ENCODE peak calls at places on chromosome 16, in ten cellular contexts. M is GM23338, U is esophagus squamous epithelium, S is cardiac fibroblast, H is mesendoderm, C is lower leg skin, J is tibial artery, E is lung, P is transverse colon, I is fibroblast of the aortic adventitia. R is an unnamed sample.

GRCh38 chr16:85686912-85687591 is 1.7 kb downstream of the GINS2 start:
- DNase-seq in M (no peak), U (no peak), S (no peak), H (no peak), C (no peak), J (no peak), E (no peak), P (peak; percentile 67), I (no peak), R (peak; percentile 55)

GRCh38 chr16:11684231-11685025 is 16.2 kb downstream of the SNN start:
- DNase-seq in M (no peak), U (no peak), S (no peak), H (no peak), C (no peak), J (no peak), E (no peak), P (no peak), I (no peak), R (no peak)

GRCh38 chr16:9980981-9981380 is 201.2 kb downstream of the GRIN2A start:
- DNase-seq in M (peak; percentile 57), U (no peak), S (no peak), H (no peak), C (no peak), J (no peak), E (no peak), P (no peak), I (no peak), R (no peak)

GRCh38 chr16:54945063-54945462 is 14.4 kb downstream of the IRX5 start:
- DNase-seq in M (no peak), U (no peak), S (no peak), H (no peak), C (no peak), J (no peak), E (no peak), P (no peak), I (no peak), R (no peak)

GRCh38 chr16:15770512-15770911 is 86.3 kb downstream of the MYH11 start:
- DNase-seq in M (no peak), U (no peak), S (peak; percentile 77), H (no peak), C (no peak), J (no peak), E (no peak), P (no peak), I (peak; percentile 93), R (no peak)

GRCh38 chr16:4176794-4177438 is 60.7 kb upstream of the ADCY9 start:
- DNase-seq in M (no peak), U (no peak), S (peak; percentile 78), H (peak; percentile 12), C (no peak), J (no peak), E (no peak), P (peak; percentile 16), I (peak; percentile 49), R (no peak)

GRCh38 chr16:88334517-88335149 is 48.1 kb upstream of the ZNF469 start:
- DNase-seq in M (no peak), U (no peak), S (no peak), H (no peak), C (no peak), J (no peak), E (no peak), P (no peak), I (no peak), R (no peak)

GRCh38 chr16:87648236-87648635 is 45.9 kb downstream of the JPH3 start:
- DNase-seq in M (no peak), U (no peak), S (no peak), H (no peak), C (no peak), J (no peak), E (no peak), P (no peak), I (no peak), R (no peak)

GRCh38 chr16:85396879-85397871 is 215.9 kb upstream of the GSE1 start:
- DNase-seq in M (peak; percentile 54), U (no peak), S (no peak), H (no peak), C (no peak), J (peak; percentile 20), E (no peak), P (no peak), I (no peak), R (no peak)

GRCh38 chr16:83977056-83977815 is 9.2 kb downstream of the NECAB2 start:
- DNase-seq in M (no peak), U (no peak), S (no peak), H (no peak), C (no peak), J (no peak), E (no peak), P (no peak), I (no peak), R (no peak)

GRCh38 chr16:67213197-67214019 is 13.5 kb upstream of the TMEM208 start:
- DNase-seq in M (no peak), U (no peak), S (no peak), H (no peak), C (no peak), J (no peak), E (no peak), P (no peak), I (no peak), R (no peak)
- H3K4me3 ChIP-seq in M (no peak overlapping the region), U (no peak overlapping the region), S (no peak overlapping the region), H (no peak overlapping the region), C (no peak overlapping the region), J (no peak overlapping the region), E (no peak overlapping the region), P (no peak overlapping the region), I (no peak overlapping the region), R (no peak overlapping the region)

DNA sequence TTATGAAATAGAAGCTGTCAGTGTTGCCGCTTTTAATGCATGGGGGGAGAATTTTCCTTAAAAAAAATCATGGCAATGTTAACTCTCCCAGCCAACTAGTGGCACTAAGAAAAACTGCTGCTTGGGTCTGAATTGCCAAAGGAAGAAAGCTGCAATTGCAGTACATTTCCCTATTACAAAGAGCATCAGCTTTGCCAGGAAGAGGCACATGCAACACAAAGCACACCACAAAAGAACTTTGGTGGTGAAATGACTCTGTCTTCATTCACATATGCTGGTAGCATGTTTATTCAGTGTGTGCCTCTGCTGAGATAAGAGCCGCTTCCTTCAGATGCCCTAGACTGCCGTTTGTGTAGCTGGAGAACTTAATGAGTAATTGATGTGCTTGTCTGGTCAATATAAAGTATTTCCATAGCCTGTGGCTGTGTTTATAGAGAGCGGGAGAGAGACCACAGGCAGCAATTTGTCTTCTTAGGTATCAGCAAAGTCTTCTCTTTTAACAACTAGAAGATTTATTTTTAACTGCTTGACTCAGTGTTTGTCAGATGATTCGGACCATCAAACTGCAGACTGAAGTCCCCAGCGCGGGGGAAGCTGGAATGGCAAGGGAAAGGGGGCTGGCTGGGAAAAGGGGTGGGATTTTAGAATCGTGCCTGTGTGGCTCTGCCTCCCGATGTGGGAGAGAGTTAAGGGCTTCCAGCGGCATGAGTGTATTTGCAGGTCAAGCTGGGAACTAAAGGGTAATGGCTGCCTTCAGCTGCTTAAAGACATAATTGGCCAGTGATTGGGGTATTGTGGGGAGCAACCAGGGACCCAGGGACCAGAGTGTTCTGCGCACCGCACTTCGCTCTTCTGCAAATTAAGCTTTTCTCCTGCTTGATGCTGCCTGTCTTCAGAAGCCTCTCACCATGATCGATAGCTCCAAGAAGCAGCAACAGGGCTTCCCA is 115.2 kb downstream of the MRTFB start:
- DNase-seq in M (peak; percentile 71), U (no peak), S (peak; percentile 87), H (peak; percentile 68), C (no peak), J (peak; percentile 32), E (no peak), P (no peak), I (peak; percentile 80), R (peak; percentile 55)
- H3K4me3 ChIP-seq in M (peak overlapping the region; percentile 34), U (peak overlapping the region; percentile 43), S (peak overlapping the region; percentile 52), H (no peak overlapping the region), C (no peak overlapping the region), J (peak overlapping the region; percentile 56), E (peak overlapping the region; percentile 32), P (peak overlapping the region; percentile 8), I (peak overlapping the region; percentile 23), R (no peak overlapping the region)

GRCh38 chr16:28062261-28063046 is 1.1 kb downstream of the GSG1L start:
- DNase-seq in M (no peak), U (no peak), S (no peak), H (no peak), C (no peak), J (no peak), E (no peak), P (no peak), I (no peak), R (no peak)
- H3K4me3 ChIP-seq in M (peak overlapping the region; percentile 59), U (no peak overlapping the region), S (no peak overlapping the region), H (no peak overlapping the region), C (no peak overlapping the region), J (peak overlapping the region; percentile 44), E (no peak overlapping the region), P (no peak overlapping the region), I (no peak overlapping the region), R (no peak overlapping the region)

GRCh38 chr16:69853481-69853880 is 91.3 kb downstream of the WWP2 start:
- DNase-seq in M (no peak), U (no peak), S (no peak), H (peak; percentile 88), C (no peak), J (no peak), E (no peak), P (no peak), I (no peak), R (no peak)

GRCh38 chr16:69848635-69849545 is 86.8 kb downstream of the WWP2 start:
- DNase-seq in M (no peak), U (no peak), S (peak; percentile 92), H (no peak), C (peak; percentile 88), J (peak; percentile 93), E (peak; percentile 74), P (peak; percentile 88), I (peak; percentile 96), R (no peak)

GRCh38 chr16:69852815-69853214 is 90.7 kb downstream of the WWP2 start:
- DNase-seq in M (no peak), U (no peak), S (no peak), H (no peak), C (no peak), J (no peak), E (no peak), P (no peak), I (no peak), R (no peak)

GRCh38 chr16:69855587-69855986 is 93.5 kb downstream of the WWP2 start:
- DNase-seq in M (no peak), U (no peak), S (peak; percentile 33), H (no peak), C (no peak), J (no peak), E (no peak), P (no peak), I (peak; percentile 44), R (no peak)

DNA sequence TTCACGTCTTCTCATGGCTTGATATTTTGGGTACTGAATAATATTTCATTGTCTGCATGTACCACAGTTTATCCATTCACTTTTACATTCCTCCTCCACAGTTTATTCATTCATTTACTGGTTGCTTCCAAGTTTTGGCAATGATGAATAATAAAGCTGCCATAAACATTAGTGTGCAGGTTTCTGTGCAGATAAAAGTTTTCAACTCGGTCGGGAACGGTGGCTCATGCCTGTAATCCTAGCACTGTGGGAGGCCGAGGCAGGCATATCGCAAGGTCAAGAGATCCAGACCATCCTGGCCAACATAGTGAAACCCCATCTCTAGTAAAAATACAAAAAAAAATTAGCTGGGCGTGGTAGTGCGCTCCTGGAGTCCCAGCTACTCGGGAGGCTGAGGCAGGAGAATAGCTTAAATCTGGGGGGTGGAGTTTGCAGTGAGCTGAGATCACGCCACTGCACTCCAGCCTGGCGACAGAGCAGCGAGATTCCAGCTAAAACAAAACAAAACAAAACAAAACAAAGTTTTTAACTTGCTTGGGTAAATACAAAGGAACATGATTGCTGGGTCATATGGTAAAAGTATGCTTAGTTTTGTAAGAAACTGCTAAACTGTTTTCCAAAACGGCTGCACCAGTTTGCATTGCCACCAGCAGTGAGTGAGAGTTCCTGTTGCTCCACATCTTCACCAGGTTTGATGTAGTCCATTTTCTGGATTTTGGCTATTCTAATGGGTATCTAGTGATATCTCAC is 89.5 kb downstream of the WWP2 start:
- DNase-seq in M (no peak), U (no peak), S (peak; percentile 42), H (no peak), C (no peak), J (no peak), E (no peak), P (no peak), I (peak; percentile 66), R (no peak)
- H3K4me3 ChIP-seq in M (no peak overlapping the region), U (no peak overlapping the region), S (no peak overlapping the region), H (no peak overlapping the region), C (no peak overlapping the region), J (no peak overlapping the region), E (no peak overlapping the region), P (no peak overlapping the region), I (no peak overlapping the region), R (no peak overlapping the region)